ENCODE peak calls at places on chromosome 7, in eight cellular contexts. Q, V, U, E, F, T, K and S are unnamed samples. For H3K9me3, the result is how much of the 10 kb centered on the place peaks cover.

GRCh38 chr7:41979834-41980307 is 257.1 kb downstream of the GLI3 start:
- DNase-seq in T (peak), U (peak), V (no peak), K (peak), E (no peak), F (no peak), Q (peak), S (peak)

GRCh38 chr7:29882481-29882880 is 76.2 kb downstream of the WIPF3 start:
- DNase-seq in Q (no peak), U (no peak), V (no peak), T (no peak), F (no peak), K (no peak), E (no peak), S (no peak)

GRCh38 chr7:65798111-65799075 is 74.5 kb upstream of the VKORC1L1 start:
- DNase-seq in V (peak), K (no peak), Q (no peak), T (no peak), F (no peak), U (no peak), E (no peak), S (no peak)

GRCh38 chr7:40923631-40924030 is 779.3 kb downstream of the INHBA start:
- DNase-seq in U (no peak), T (no peak), V (no peak), Q (no peak), K (no peak), F (no peak), E (no peak), S (no peak)

GRCh38 chr7:127673902-127674301 is 21.9 kb downstream of the SND1 start:
- DNase-seq in T (no peak), K (no peak), U (no peak), F (no peak), Q (no peak), V (no peak), E (no peak), S (no peak)

GRCh38 chr7:20236790-20237189 is 19.6 kb upstream of the MACC1 start:
- DNase-seq in K (no peak), F (no peak), U (no peak), V (no peak), E (no peak), Q (no peak), T (no peak), S (no peak)

GRCh38 chr7:27110163-27110976 is 7.9 kb upstream of the HOXA2 start:
- DNase-seq in K (no peak), F (peak), E (peak), U (peak), Q (no peak), T (peak), V (no peak), S (no peak)

GRCh38 chr7:114413741-114414140 is 874 bp upstream of the FOXP2 start:
- DNase-seq in E (no peak), K (no peak), U (no peak), V (no peak), T (no peak), Q (no peak), F (no peak), S (no peak)

GRCh38 chr7:40498933-40499332 is 364.1 kb downstream of the SUGCT start:
- DNase-seq in V (no peak), U (no peak), F (no peak), Q (no peak), K (no peak), T (no peak), E (no peak), S (no peak)

GRCh38 chr7:3063016-3063753 is 19.5 kb upstream of the CARD11 start:
- DNase-seq in K (no peak), U (no peak), F (peak), E (no peak), Q (no peak), T (no peak), V (no peak), S (no peak)

GRCh38 chr7:149624006-149624405 is 126.4 kb upstream of the ZNF746 start:
- DNase-seq in E (peak), Q (peak), F (peak), T (no peak), V (no peak), U (peak), K (peak), S (peak)

GRCh38 chr7:131188367-131189339 is 139.0 kb upstream of the MKLN1 start:
- DNase-seq in F (no peak), T (no peak), Q (peak), V (peak), U (peak), E (peak), K (peak), S (no peak)

GRCh38 chr7:55504093-55504859 is 68.0 kb downstream of the VOPP1 start:
- DNase-seq in K (no peak), F (no peak), Q (no peak), E (no peak), U (no peak), V (no peak), T (no peak), S (no peak)

GRCh38 chr7:31065021-31065593 is 13.0 kb downstream of the ADCYAP1R1 start:
- DNase-seq in E (peak), V (no peak), K (peak), T (no peak), F (no peak), Q (no peak), U (no peak), S (no peak)

GRCh38 chr7:84837405-84837804 is 349.5 kb downstream of the SEMA3D start:
- DNase-seq in T (no peak), Q (no peak), E (no peak), K (peak), U (no peak), V (no peak), F (no peak), S (no peak)

GRCh38 chr7:157273208-157274202 is 63.3 kb upstream of the DNAJB6 start:
- DNase-seq in K (peak), T (peak), Q (peak), E (peak), U (peak), V (no peak), F (peak), S (peak)

GRCh38 chr7:16271990-16272665 is 149.2 kb downstream of the CRPPA start:
- DNase-seq in F (no peak), T (no peak), E (no peak), K (no peak), U (no peak), V (no peak), Q (no peak), S (no peak)

GRCh38 chr7:130957722-130958360 is 223.8 kb upstream of the KLF14 start:
- DNase-seq in T (no peak), Q (no peak), E (no peak), V (no peak), U (no peak), K (no peak), F (no peak), S (no peak)

GRCh38 chr7:151393031-151393977 is 16.5 kb downstream of the WDR86 start:
- DNase-seq in U (no peak), T (no peak), F (no peak), K (peak), V (no peak), Q (no peak), E (no peak), S (no peak)

GRCh38 chr7:144531181-144531580 is 127.7 kb upstream of the NOBOX start:
- DNase-seq in V (no peak), U (no peak), T (no peak), E (no peak), K (no peak), F (no peak), Q (no peak), S (no peak)

GRCh38 chr7:116802144-116802747 is 60.1 kb upstream of the CAPZA2 start:
- DNase-seq in U (no peak), V (no peak), E (no peak), K (no peak), Q (no peak), T (no peak), F (no peak), S (no peak)

GRCh38 chr7:122674502-122674901 is 24.4 kb downstream of the RNF133 start:
- DNase-seq in T (no peak), E (no peak), Q (no peak), V (no peak), K (no peak), F (no peak), U (no peak), S (no peak)

GRCh38 chr7:27248911-27249723 is 6.5 kb downstream of the EVX1 start:
- DNase-seq in F (no peak), E (no peak), V (no peak), U (no peak), T (no peak), Q (no peak), K (no peak), S (no peak)

GRCh38 chr7:51255536-51256243 is 60.9 kb downstream of the COBL start:
- DNase-seq in V (no peak), F (no peak), E (no peak), Q (no peak), K (no peak), U (no peak), T (no peak), S (no peak)

GRCh38 chr7:18165176-18165575 is 137.5 kb upstream of the PRPS1L1 start:
- DNase-seq in Q (no peak), T (no peak), E (no peak), K (no peak), U (no peak), V (no peak), F (no peak), S (no peak)

GRCh38 chr7:70285854-70286253 is 687.6 kb downstream of the AUTS2 start:
- DNase-seq in K (no peak), Q (no peak), E (no peak), U (no peak), T (no peak), F (no peak), V (no peak), S (no peak)

GRCh38 chr7:4040031-4040928 is 641.8 kb upstream of the FOXK1 start:
- DNase-seq in U (no peak), F (no peak), V (no peak), Q (no peak), T (peak), K (no peak), E (no peak), S (no peak)

GRCh38 chr7:43645699-43646226 is 62.9 kb downstream of the STK17A start:
- DNase-seq in T (no peak), E (no peak), K (no peak), F (no peak), V (no peak), Q (no peak), U (no peak), S (no peak)

GRCh38 chr7:43646603-43647313 is 63.9 kb downstream of the STK17A start:
- DNase-seq in U (no peak), K (no peak), Q (no peak), T (no peak), F (no peak), E (no peak), V (no peak), S (no peak)

GRCh38 chr7:43648725-43649406 is 66.0 kb downstream of the STK17A start:
- DNase-seq in E (no peak), K (no peak), T (no peak), Q (no peak), V (peak), U (no peak), F (peak), S (no peak)

GRCh38 chr7:43647772-43648643 is 65.1 kb downstream of the STK17A start:
- DNase-seq in T (no peak), K (no peak), F (peak), Q (peak), V (peak), E (peak), U (peak), S (peak)

GRCh38 chr7:43647314-43647691 is 64.4 kb downstream of the STK17A start:
- DNase-seq in U (no peak), F (no peak), Q (no peak), T (no peak), K (no peak), V (no peak), E (no peak), S (no peak)
- TF ChIP-seq POLR2A in U (no peak), F (no peak), Q (no peak), T (no peak), K (no peak), V (no peak), E (no peak), S (no peak)

GRCh38 chr7:953547-954327 is 743 bp downstream of the ADAP1 start:
- DNase-seq in K (no peak), F (peak), E (peak), T (peak), Q (peak), U (peak), V (no peak), S (no peak)

GRCh38 chr7:952548-953441 is 1.7 kb downstream of the ADAP1 start:
- DNase-seq in Q (no peak), K (no peak), U (no peak), T (no peak), V (no peak), F (peak), E (peak), S (peak)

GRCh38 chr7:951881-952547 is 2.5 kb downstream of the ADAP1 start:
- DNase-seq in E (peak), U (no peak), F (peak), Q (no peak), V (no peak), K (no peak), T (no peak), S (peak)

GRCh38 chr7:956031-956430 is 1.6 kb upstream of the ADAP1 start:
- DNase-seq in V (no peak), F (peak), Q (no peak), U (no peak), T (no peak), K (no peak), E (peak), S (peak)

DNA sequence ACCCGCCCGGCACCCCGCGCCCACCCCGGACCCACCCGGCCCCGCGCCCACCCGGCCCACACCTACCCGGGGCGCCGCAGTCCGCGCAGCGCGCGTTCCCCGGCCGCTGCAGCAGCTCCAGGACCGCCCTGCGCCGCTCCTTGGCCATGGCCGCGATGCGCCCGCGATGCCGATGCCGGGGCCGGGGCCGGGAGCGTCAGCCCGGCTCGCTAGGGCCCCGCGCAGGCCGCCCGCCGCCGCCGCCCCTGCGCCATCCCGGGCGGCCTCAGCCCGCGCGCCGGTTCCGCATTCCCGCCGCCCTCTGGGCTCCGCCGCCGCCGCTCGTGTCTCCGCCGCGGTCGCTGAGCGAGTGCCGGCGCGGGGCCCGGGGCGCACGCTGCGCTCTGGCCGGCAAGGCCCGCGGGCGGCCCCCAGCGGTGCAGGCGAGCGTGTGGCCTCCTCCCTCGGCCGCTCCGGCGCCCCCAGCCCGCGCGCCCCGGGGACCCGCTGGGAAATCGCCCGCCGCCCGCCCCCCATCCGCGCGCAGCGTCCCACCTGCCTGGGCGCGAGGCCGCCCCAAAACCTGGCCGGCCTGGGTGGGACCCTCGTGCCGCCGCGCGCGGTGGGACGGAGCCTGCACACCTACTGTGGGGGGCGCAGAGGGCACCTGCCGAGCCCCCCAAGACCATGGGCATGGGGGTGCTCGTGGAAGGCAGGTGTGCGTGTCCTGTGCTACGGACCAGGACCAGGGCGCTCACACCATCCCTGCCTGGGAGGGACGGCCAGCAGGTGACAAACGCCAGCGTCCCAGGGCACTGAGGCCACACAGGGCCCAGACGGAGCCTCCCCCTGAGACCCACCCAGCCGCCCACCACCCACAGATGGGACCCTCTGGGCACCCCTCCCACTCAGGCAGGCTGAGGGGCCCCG is at the start of gene ADAP1:
- DNase-seq in E (peak), Q (no peak), U (peak), K (peak), F (peak), T (no peak), V (no peak), S (peak)
- TF ChIP-seq EP300 in E (no peak), Q (no peak), U (no peak), K (no peak), F (no peak), T (no peak), V (no peak), S (no peak)

DNA sequence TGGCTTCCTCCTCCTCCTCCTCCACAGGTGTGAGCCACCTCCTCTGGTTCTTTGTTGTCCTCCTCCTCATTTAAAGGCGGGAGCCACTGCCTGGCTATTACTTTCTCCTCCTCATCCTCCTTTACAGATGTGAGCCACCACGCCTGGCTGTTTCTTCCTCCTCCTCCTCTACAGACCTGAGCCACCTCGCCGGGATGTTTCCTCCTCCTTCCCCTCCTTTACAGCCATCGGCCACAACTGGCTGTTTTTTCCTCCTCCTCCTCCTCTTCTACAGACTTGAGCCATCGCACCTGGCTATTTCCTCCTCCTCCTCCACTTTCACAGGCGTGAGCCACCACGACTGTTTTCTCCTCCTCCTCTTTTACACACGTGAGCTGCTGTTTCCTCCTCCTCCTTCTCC is 49.0 kb upstream of the ZNF479 start:
- DNase-seq in T (no peak), U (no peak), F (no peak), Q (no peak), V (no peak), E (no peak), K (no peak), S (no peak)
- H3K9me3 ChIP-seq in T (under half), U (under half), F (under half), Q (half or more), V (under half), E (under half), K (under half), S (under half)

GRCh38 chr7:100604078-100604975 is 2.2 kb downstream of the PCOLCE start:
- DNase-seq in V (no peak), K (peak), E (peak), F (peak), T (peak), Q (no peak), U (peak), S (peak)
- TF ChIP-seq POLR2A in V (peak), K (peak), E (peak), F (peak), T (no peak), Q (no peak), U (peak), S (peak)

GRCh38 chr7:45891462-45892402 is 3.4 kb downstream of the IGFBP1 start:
- DNase-seq in V (no peak), T (no peak), Q (no peak), U (no peak), K (no peak), E (no peak), F (no peak), S (no peak)
- TF ChIP-seq EP300 in V (no peak), T (no peak), Q (peak), U (no peak), K (no peak), E (no peak), F (no peak), S (no peak)

GRCh38 chr7:64223366-64223765 is 4.9 kb upstream of the ZNF679 start:
- DNase-seq in Q (no peak), K (no peak), T (no peak), E (no peak), F (no peak), V (no peak), U (no peak), S (no peak)
- H3K9me3 ChIP-seq in Q (half or more), K (under half), T (under half), E (under half), F (under half), V (under half), U (under half), S (under half)

DNA sequence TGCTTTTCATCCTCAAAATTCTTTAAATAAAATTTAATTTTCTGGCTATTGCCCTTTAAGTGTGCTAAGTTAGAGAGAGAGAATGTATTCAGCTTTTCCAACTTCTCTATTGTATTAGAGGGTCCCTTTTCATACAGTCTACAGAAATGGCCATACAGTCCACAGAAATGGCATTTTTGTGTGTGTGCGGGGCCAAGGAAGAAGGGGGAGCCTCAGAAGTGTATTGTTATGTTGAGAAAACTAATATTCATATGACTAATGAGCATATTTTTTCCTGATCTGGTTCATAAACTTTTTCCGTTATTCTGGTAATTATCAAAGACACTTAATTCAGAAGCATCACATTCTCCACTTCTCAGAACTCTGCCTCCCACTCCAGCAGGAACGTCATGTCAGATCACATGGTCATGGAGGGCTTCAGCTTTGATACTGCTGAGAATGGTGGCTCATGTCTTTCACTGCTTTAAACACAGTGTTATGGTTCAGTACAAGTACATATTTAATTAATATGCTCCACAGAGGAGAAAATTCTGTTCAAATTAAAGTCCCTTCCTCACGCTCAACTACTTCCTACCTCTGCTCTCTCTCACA is 37.1 kb downstream of the ELMO1 start:
- DNase-seq in K (no peak), T (no peak), F (no peak), U (no peak), Q (no peak), V (no peak), E (no peak), S (no peak)
- TF ChIP-seq POLR2A in K (no peak), T (no peak), F (no peak), U (no peak), Q (no peak), V (no peak), E (no peak), S (no peak)